ENCODE peak calls at places on chromosomes 4 and X, in four cellular contexts. L is choroid plexus epithelial cell, G is endothelial cell, M is kidney. Q is an unnamed sample.

GRCh38 chr4:32226201-32226600 is 1506.0 kb downstream of the PCDH7 start:
- DNase-seq in M (no peak), L (peak; percentile 81), G (no peak), Q (no peak)

GRCh38 chr4:15488136-15488535 is 18.5 kb downstream of the CC2D2A start:
- DNase-seq in G (no peak), M (no peak), L (peak; percentile 47), Q (no peak)

GRCh38 chr4:44679060-44679459 is 840 bp downstream of the GUF1 start:
- DNase-seq in G (no peak), L (no peak), M (no peak), Q (no peak)

GRCh38 chrX:16827225-16827624 is 41.0 kb downstream of the TXLNG start:
- DNase-seq in G (no peak), L (peak; percentile 47), M (no peak), Q (no peak)

GRCh38 chr4:48243429-48243828 is 26.2 kb downstream of the TEC start:
- DNase-seq in G (no peak), L (no peak), M (no peak), Q (no peak)

GRCh38 chrX:131262738-131263679 is 26.1 kb downstream of the IGSF1 start:
- DNase-seq in L (no peak), M (no peak), G (peak; percentile 55), Q (no peak)

GRCh38 chr4:54165011-54165410 is 64.1 kb upstream of the PDGFRA start:
- DNase-seq in G (no peak), L (no peak), M (no peak), Q (no peak)

GRCh38 chr4:24033626-24034025 is 143.8 kb upstream of the PPARGC1A start:
- DNase-seq in G (no peak), L (no peak), M (no peak), Q (no peak)

GRCh38 chr4:63315651-63316050 is 1093.6 kb downstream of the TECRL start:
- DNase-seq in L (peak; percentile 2), M (no peak), G (no peak), Q (no peak)

GRCh38 chr4:24837296-24837695 is 41.9 kb downstream of the SOD3 start:
- DNase-seq in G (no peak), L (no peak), M (no peak), Q (no peak)

GRCh38 chr4:87260477-87260876 is 40.1 kb upstream of the KLHL8 start:
- DNase-seq in G (no peak), L (no peak), M (no peak), Q (no peak)

GRCh38 chr4:40058121-40058520 is 1.5 kb downstream of the N4BP2 start:
- DNase-seq in M (no peak), L (no peak), G (no peak), Q (no peak)

GRCh38 chrX:124098089-124098488 is 136.6 kb downstream of the STAG2 start:
- DNase-seq in G (no peak), M (no peak), L (peak; percentile 65), Q (no peak)

GRCh38 chr4:25095756-25096552 is 64.3 kb downstream of the SEPSECS start:
- DNase-seq in M (no peak), G (no peak), L (no peak), Q (no peak)

GRCh38 chr4:26281876-26282275 is 38.9 kb upstream of the RBPJ start:
- DNase-seq in M (no peak), G (no peak), L (peak; percentile 22), Q (no peak)

GRCh38 chr4:149781150-149781549 is 34.5 kb downstream of the IQCM start:
- DNase-seq in M (no peak), G (no peak), L (peak; percentile 67), Q (no peak)

GRCh38 chr4:17912011-17912410 is 101.2 kb downstream of the NCAPG start:
- DNase-seq in L (no peak), M (no peak), G (no peak), Q (no peak)

GRCh38 chr4:70993181-70994068 is at the start of gene DCK:
- DNase-seq in M (peak; percentile 97), L (peak; percentile 91), G (peak; percentile 91), Q (peak; percentile 90)

GRCh38 chr4:187204389-187204920 is 480.8 kb upstream of the FAT1 start:
- DNase-seq in G (no peak), L (no peak), M (no peak), Q (no peak)

GRCh38 chrX:103310592-103311400 is at the start of gene BEX2:
- DNase-seq in G (peak; percentile 76), L (peak; percentile 35), M (peak; percentile 92), Q (peak; percentile 87)

GRCh38 chr4:16082424-16083216 is 1.2 kb downstream of the PROM1 start:
- DNase-seq in L (no peak), M (peak; percentile 86), G (peak; percentile 79), Q (peak; percentile 31)

GRCh38 chr4:5128569-5128968 is 77.3 kb downstream of the STK32B start:
- DNase-seq in M (no peak), L (no peak), G (no peak), Q (no peak)

GRCh38 chr4:129322947-129323346 is 227.0 kb downstream of the C4orf33 start:
- DNase-seq in G (no peak), L (no peak), M (no peak), Q (no peak)

GRCh38 chr4:177369372-177369771 is 59.7 kb downstream of the NEIL3 start:
- DNase-seq in L (peak; percentile 72), M (no peak), G (no peak), Q (no peak)

GRCh38 chr4:45063701-45064100 is 337.3 kb upstream of the GNPDA2 start:
- DNase-seq in G (no peak), M (no peak), L (no peak), Q (no peak)

GRCh38 chr4:73777612-73778011 is 37.2 kb downstream of the CXCL8 start:
- DNase-seq in L (peak; percentile 65), M (no peak), G (no peak), Q (no peak)

GRCh38 chrX:31421441-31421840 is 349.6 kb upstream of the FTHL17 start:
- DNase-seq in L (no peak), M (no peak), G (no peak), Q (no peak)

GRCh38 chr4:13240066-13240465 is 244.1 kb downstream of the RAB28 start:
- DNase-seq in M (no peak), G (no peak), L (no peak), Q (no peak)

GRCh38 chr4:134201216-134202098 is at the start of gene PABPC4L:
- DNase-seq in L (peak; percentile 83), G (peak; percentile 19), M (peak; percentile 82), Q (peak; percentile 63)

GRCh38 chrX:1442016-1442665 is 10.6 kb downstream of the ASMTL start:
- DNase-seq in L (no peak), M (peak; percentile 48), G (no peak), Q (peak; percentile 21)

GRCh38 chrX:5829469-5829868 is 399.2 kb downstream of the NLGN4X start:
- DNase-seq in M (no peak), G (no peak), L (no peak), Q (no peak)

GRCh38 chr4:159016527-159017137 is 86.2 kb upstream of the RAPGEF2 start:
- DNase-seq in L (peak; percentile 86), G (no peak), M (no peak), Q (peak; percentile 13)
- TF ChIP-seq CTCF in L (peak; percentile 58), G (no peak), M (peak; percentile 17), Q (no peak)

GRCh38 chr4:30721353-30722091 is 1.4 kb downstream of the PCDH7 start:
- DNase-seq in L (peak; percentile 36), M (peak; percentile 76), G (peak; percentile 76), Q (peak; percentile 47)
- TF ChIP-seq CTCF in L (no peak), M (peak; percentile 20), G (peak; percentile 50), Q (no peak)

GRCh38 chr4:7655267-7655548 is 220.5 kb upstream of the PSAPL1 start:
- DNase-seq in L (no peak), M (no peak), G (no peak), Q (no peak)

GRCh38 chr4:7654550-7655266 is 220.0 kb upstream of the PSAPL1 start:
- DNase-seq in L (peak; percentile 20), M (peak; percentile 71), G (no peak), Q (no peak)

GRCh38 chr4:7652906-7653305 is 218.2 kb upstream of the PSAPL1 start:
- DNase-seq in G (no peak), L (no peak), M (no peak), Q (peak; percentile 48)

GRCh38 chr4:7652451-7652871 is 217.7 kb upstream of the PSAPL1 start:
- DNase-seq in M (peak; percentile 66), G (no peak), L (peak; percentile 51), Q (no peak)

DNA sequence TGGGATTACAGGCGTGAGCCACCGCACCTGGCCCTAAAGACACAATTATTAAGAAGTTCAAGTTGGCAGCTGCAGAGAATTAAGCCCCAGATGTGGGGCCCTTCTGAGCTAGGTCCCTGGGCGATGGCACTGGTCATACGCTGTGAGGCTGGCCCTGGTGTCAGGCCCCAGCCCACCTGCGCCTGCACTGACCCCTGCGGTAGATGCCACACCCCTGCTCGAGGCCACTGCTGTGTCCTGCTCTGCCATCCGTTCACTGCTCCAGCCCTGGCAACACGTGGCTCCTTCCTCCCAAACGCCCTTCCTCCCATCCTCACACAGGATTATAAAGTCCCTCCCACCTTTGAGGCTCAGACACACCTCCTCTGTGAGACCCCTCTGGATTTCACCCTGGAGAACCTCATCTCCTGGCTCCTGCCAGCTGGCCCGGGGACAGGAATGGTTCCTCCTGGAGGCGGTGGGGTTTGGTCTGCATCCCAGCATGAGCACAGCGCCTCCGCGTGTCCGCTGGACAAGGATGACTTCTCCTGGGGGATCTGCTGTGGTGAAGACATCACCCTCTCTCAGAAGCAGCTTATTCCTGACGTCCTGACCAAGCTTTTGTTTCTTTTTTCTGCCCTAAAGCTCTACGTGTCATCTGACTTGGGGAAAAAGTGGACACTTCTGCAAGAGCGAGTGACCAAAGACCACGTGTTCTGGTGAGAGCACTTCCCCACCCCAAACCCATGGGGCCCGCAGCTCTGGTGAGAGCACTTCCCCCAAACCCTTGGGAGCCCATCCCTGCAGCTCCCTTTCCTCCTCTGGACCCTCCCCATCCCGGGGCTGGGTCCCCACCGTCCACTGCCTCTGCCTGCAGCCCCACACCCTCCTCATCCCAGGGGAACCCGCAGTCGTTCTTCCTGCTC is 219.0 kb upstream of the PSAPL1 start:
- DNase-seq in M (peak; percentile 69), G (no peak), L (peak; percentile 43), Q (peak; percentile 46)
- TF ChIP-seq CTCF in M (no peak), G (no peak), L (peak; percentile 46), Q (no peak)

GRCh38 chrX:49761481-49761880 is 65.7 kb upstream of the PAGE1 start:
- DNase-seq in G (peak; percentile 16), L (peak; percentile 41), M (no peak), Q (no peak)
- TF ChIP-seq CTCF in G (no peak), L (peak; percentile 62), M (peak; percentile 37), Q (no peak)

Q was measured in ovary.